ENCODE peak calls at places on chromosomes 7 and 10, in eight cellular contexts. P is transverse colon, X is Panc1, O is HCT116, Q is stomach, R is RWPE2, K is epithelial cell of esophagus, A is sigmoid colon. C is an unnamed sample.

GRCh38 chr7:99006739-99007424 is 128.6 kb downstream of the TRRAP start:
- DNase-seq in P (no peak), Q (no peak), X (no peak), A (no peak), O (no peak), R (no peak), K (no peak), C (no peak)

GRCh38 chr10:131123496-131123895 is 188.0 kb downstream of the TCERG1L start:
- DNase-seq in X (no peak), A (no peak), O (no peak), K (no peak), R (no peak), P (no peak), Q (no peak), C (no peak)

GRCh38 chr7:155166673-155167370 is 96.7 kb downstream of the HTR5A start:
- DNase-seq in R (no peak), A (peak; percentile 86), X (peak; percentile 98), P (peak; percentile 34), O (peak; percentile 72), Q (no peak), K (peak; percentile 88), C (peak; percentile 85)

GRCh38 chr10:32980558-32981468 is 22.8 kb upstream of the ITGB1 start:
- DNase-seq in K (peak; percentile 100), O (peak; percentile 96), P (peak; percentile 92), Q (peak; percentile 86), A (peak; percentile 98), X (peak; percentile 95), R (peak; percentile 99), C (peak; percentile 96)

GRCh38 chr7:95917622-95918021 is 145.3 kb downstream of the DYNC1I1 start:
- DNase-seq in X (no peak), K (no peak), P (no peak), A (no peak), Q (no peak), R (no peak), O (no peak), C (no peak)

GRCh38 chr10:129960493-129961273 is 3.4 kb downstream of the EBF3 start:
- DNase-seq in O (no peak), Q (no peak), R (no peak), X (no peak), P (no peak), K (no peak), A (no peak), C (no peak)

GRCh38 chr7:66138994-66139752 is 24.5 kb downstream of the CRCP start:
- DNase-seq in P (no peak), X (no peak), R (no peak), O (no peak), Q (no peak), K (no peak), A (no peak), C (no peak)

GRCh38 chr10:88080213-88080612 is 216.8 kb downstream of the PTEN start:
- DNase-seq in Q (peak; percentile 49), P (no peak), X (no peak), K (no peak), A (no peak), R (no peak), O (no peak), C (no peak)

GRCh38 chr7:30466266-30466665 is 12.3 kb downstream of the NOD1 start:
- DNase-seq in X (no peak), Q (no peak), P (no peak), R (no peak), A (peak; percentile 30), O (no peak), K (no peak), C (no peak)

GRCh38 chr10:13984647-13985155 is 346.0 kb downstream of the FRMD4A start:
- DNase-seq in X (peak; percentile 76), Q (no peak), A (no peak), P (no peak), R (no peak), O (no peak), K (peak; percentile 94), C (peak; percentile 88)

GRCh38 chr10:102673235-102673634 is 29.0 kb downstream of the TRIM8 start:
- DNase-seq in O (no peak), A (peak; percentile 40), X (no peak), R (no peak), Q (no peak), K (no peak), P (no peak), C (no peak)

GRCh38 chr10:80504158-80504811 is 33.4 kb upstream of the SH2D4B start:
- DNase-seq in A (no peak), R (no peak), Q (peak; percentile 39), X (no peak), K (no peak), P (peak; percentile 48), O (no peak), C (no peak)

GRCh38 chr10:117790621-117791020 is 248.1 kb downstream of the EMX2 start:
- DNase-seq in O (no peak), K (no peak), P (no peak), R (no peak), A (no peak), X (no peak), Q (no peak), C (no peak)

GRCh38 chr10:73889014-73889413 is 14.7 kb upstream of the CAMK2G start:
- DNase-seq in P (peak; percentile 50), K (peak; percentile 100), O (peak; percentile 63), A (peak; percentile 77), Q (peak; percentile 57), X (no peak), R (peak; percentile 94), C (peak; percentile 99)

GRCh38 chr10:24008164-24009066 is 200.5 kb upstream of the KIAA1217 start:
- DNase-seq in Q (no peak), A (no peak), P (no peak), R (no peak), K (peak; percentile 64), X (no peak), O (no peak), C (no peak)

DNA sequence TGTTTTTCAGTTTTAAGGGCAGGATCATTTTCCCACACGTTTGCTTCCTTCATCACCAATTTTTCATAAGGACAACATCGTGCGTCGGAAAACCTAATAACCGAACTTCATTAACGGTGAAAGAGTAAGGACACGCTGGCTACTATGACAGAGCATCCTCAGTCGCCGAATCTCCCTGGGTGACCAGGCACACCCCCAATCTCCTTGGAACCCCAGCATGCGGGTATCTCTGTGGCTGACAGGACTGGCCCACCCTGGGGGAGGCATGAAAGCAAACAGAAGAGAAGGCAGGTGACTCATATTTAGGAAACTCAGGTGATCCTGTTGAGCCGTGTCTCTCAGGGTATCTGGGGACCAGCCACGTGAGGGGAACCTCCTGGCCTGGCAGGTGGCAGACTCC is 134.2 kb downstream of the DIP2C start:
- DNase-seq in K (no peak), A (no peak), X (no peak), P (no peak), R (no peak), O (no peak), Q (no peak), C (no peak)
- TF ChIP-seq CTCF in K (no peak), A (no peak), X (no peak), P (no peak), R (no peak), O (no peak), Q (no peak), C (no peak)

GRCh38 chr10:114384601-114385000 is 19.7 kb downstream of the AFAP1L2 start:
- DNase-seq in O (no peak), K (no peak), X (no peak), R (no peak), A (peak; percentile 52), Q (no peak), P (no peak), C (no peak)

GRCh38 chr10:114388275-114388674 is 16.0 kb downstream of the AFAP1L2 start:
- DNase-seq in K (peak; percentile 62), O (no peak), A (no peak), X (no peak), Q (no peak), P (no peak), R (no peak), C (peak; percentile 69)

GRCh38 chr10:114387784-114388183 is 16.5 kb downstream of the AFAP1L2 start:
- DNase-seq in Q (no peak), X (no peak), O (no peak), P (no peak), A (peak; percentile 26), K (no peak), R (no peak), C (no peak)

GRCh38 chr10:114384181-114384580 is 20.1 kb downstream of the AFAP1L2 start:
- DNase-seq in K (no peak), O (no peak), A (peak; percentile 68), X (no peak), Q (no peak), R (no peak), P (no peak), C (no peak)

DNA sequence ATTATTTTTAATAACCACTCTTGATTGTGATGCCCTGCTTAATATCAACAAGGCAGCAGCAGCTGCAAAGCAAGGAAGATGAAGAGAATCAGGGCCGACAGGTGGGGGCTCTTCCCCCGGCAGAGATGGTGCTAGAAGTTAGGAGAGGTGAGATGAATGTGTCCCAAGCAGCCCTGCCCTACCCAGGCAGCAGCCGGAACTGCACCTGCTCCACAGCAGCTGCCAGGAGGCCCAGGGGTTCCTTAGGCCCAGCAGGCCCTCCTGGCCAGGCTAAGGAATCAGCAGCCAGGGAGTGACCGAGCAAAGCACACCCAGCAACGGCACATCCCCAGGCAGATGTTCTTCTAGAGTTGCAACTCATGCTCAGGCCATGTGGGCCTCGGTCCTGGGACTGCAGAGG is 17.9 kb downstream of the AFAP1L2 start:
- DNase-seq in R (no peak), K (no peak), O (no peak), A (peak; percentile 45), Q (no peak), P (no peak), X (no peak), C (no peak)
- TF ChIP-seq CTCF in R (no peak), K (peak; percentile 17), O (no peak), A (no peak), Q (no peak), P (no peak), X (peak; percentile 40), C (no peak)

GRCh38 chr7:8435120-8435519 is 1.7 kb downstream of the NXPH1 start:
- DNase-seq in A (no peak), K (no peak), X (no peak), R (no peak), O (no peak), P (no peak), Q (no peak), C (no peak)

GRCh38 chr7:8435597-8436243 is 2.3 kb downstream of the NXPH1 start:
- DNase-seq in Q (no peak), P (no peak), X (no peak), R (no peak), O (no peak), K (no peak), A (no peak), C (no peak)

GRCh38 chr7:8433477-8434289 is at the start of gene NXPH1:
- DNase-seq in R (peak; percentile 47), A (no peak), P (no peak), O (no peak), X (no peak), Q (no peak), K (peak; percentile 8), C (no peak)

GRCh38 chr7:8434290-8435002 is 1.0 kb downstream of the NXPH1 start:
- DNase-seq in K (no peak), P (no peak), R (peak; percentile 29), O (no peak), X (no peak), Q (no peak), A (no peak), C (no peak)

GRCh38 chr7:8436965-8437364 is 3.6 kb downstream of the NXPH1 start:
- DNase-seq in P (peak; percentile 57), X (no peak), R (no peak), K (peak; percentile 48), A (no peak), Q (peak; percentile 64), O (peak; percentile 50), C (no peak)
- TF ChIP-seq CTCF in P (peak; percentile 41), X (peak; percentile 96), R (peak; percentile 68), K (peak; percentile 71), A (no peak), Q (no peak), O (peak; percentile 71), C (peak; percentile 85)

GRCh38 chr7:37491919-37492694 is 43.4 kb upstream of the ELMO1 start:
- DNase-seq in X (no peak), R (no peak), P (no peak), K (no peak), A (no peak), O (no peak), Q (no peak), C (no peak)
- TF ChIP-seq CTCF in X (peak; percentile 38), R (no peak), P (no peak), K (no peak), A (no peak), O (no peak), Q (no peak), C (no peak)

C was measured in keratinocyte.